ENCODE peak calls at places on chromosomes 2 and 18, in seven cellular contexts. R, E, X, G, M, O and K are unnamed samples. For H3K27me3 and H3K9me3, the result is how much of the 10 kb centered on the place peaks cover.

GRCh38 chr2:168773719-168774521 is 28.5 kb upstream of the NOSTRIN start:
- DNase-seq in G (peak), X (peak), R (peak), E (no peak), O (peak), M (peak), K (no peak)

GRCh38 chr2:161400076-161400475 is 16.0 kb upstream of the TBR1 start:
- DNase-seq in E (no peak), O (no peak), R (no peak), X (no peak), M (no peak), G (no peak), K (no peak)

GRCh38 chr2:200944467-200945394 is 18.7 kb downstream of the ORC2 start:
- DNase-seq in O (peak), E (no peak), X (no peak), G (peak), R (no peak), M (peak), K (no peak)

GRCh38 chr2:75199428-75200011 is at the start of gene TACR1:
- DNase-seq in X (no peak), R (peak), E (peak), O (peak), M (peak), G (peak), K (peak)

GRCh38 chr2:241070811-241071676 is 31.0 kb downstream of the MTERF4 start:
- DNase-seq in X (no peak), M (no peak), R (no peak), G (no peak), O (no peak), E (peak), K (no peak)

GRCh38 chr2:24793752-24794477 is 690 bp downstream of the CENPO start:
- DNase-seq in R (peak), M (no peak), X (peak), E (no peak), G (no peak), O (peak), K (no peak)

GRCh38 chr18:2146092-2146491 is 425.2 kb downstream of the METTL4 start:
- DNase-seq in M (no peak), R (no peak), G (no peak), X (no peak), E (no peak), O (no peak), K (no peak)

GRCh38 chr2:13006829-13007715 is 290.3 kb downstream of the TRIB2 start:
- DNase-seq in E (peak), M (peak), X (peak), R (peak), G (peak), O (peak), K (peak)

GRCh38 chr18:415047-415446 is 85.5 kb downstream of the COLEC12 start:
- DNase-seq in X (no peak), O (no peak), R (no peak), M (no peak), E (no peak), G (no peak), K (no peak)

DNA sequence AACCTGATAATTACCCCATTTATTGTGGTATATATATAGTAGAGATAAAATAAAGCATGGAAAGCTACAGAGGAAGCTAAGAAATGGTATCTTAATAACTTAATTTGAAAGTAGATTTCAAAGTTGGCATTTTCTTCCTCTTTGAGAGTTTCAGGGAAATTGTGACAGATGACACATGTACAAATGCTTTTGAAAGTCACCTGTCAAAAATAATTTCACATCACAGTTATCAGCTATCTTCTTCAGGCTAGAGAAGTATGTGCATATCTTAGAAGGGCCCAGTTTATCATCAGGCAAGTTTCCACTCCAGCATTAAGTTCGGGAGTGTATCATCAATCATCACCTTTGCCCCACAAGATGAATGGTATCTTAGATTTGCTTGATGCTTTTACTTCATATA is 457.9 kb downstream of the LRRTM4 start:
- DNase-seq in O (no peak), X (no peak), M (no peak), G (no peak), R (no peak), E (no peak), K (no peak)
- H3K27me3 ChIP-seq in O (under half), X (under half), M (under half), G (under half), R (under half), E (under half), K (under half)

DNA sequence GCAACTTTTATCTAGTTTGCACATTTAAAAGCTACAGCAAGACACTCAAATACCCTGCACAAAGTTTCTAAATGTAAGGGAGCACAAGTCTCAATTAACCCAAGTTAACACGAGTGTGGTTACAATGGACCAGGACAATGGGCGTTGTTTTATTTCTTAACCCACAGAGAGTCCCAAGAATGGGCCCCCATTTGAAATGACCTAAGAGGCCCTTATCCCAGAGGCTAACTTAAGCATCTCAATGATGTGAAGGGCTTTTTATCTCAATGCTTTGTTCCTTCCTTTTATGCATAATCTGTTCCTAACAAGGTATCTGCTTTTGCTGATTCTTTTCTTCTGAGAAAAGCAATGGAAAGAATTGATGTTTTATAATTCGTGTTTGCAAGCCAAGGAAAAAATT is 151.5 kb upstream of the SALL3 start:
- DNase-seq in G (no peak), E (no peak), X (no peak), R (no peak), O (no peak), M (no peak), K (no peak)
- H3K9me3 ChIP-seq in G (half or more), E (under half), X (under half), R (under half), O (under half), M (under half), K (under half)

DNA sequence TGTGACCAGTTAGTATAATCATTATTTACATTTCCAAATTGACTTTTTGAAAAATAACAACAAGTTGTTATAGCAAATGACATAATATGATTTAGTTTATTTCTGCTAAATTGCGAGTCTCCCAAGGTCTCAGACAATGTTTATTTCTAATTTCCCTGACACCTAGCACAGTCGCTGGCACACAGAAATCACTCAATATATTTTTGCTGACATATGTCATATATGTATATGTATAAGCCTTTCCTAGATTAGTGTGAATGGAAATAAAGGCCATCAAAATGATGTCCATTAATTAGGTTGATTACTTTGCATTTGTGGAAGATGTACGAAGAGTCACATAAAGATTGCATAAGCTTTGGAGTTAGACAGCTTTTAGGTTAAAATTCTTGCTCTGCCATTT is 136.7 kb upstream of the CDH2 start:
- DNase-seq in O (no peak), R (no peak), M (no peak), G (no peak), E (no peak), X (no peak), K (no peak)
- TF ChIP-seq CTCF in O (no peak), R (no peak), M (no peak), G (no peak), E (no peak), X (no peak), K (no peak)

DNA sequence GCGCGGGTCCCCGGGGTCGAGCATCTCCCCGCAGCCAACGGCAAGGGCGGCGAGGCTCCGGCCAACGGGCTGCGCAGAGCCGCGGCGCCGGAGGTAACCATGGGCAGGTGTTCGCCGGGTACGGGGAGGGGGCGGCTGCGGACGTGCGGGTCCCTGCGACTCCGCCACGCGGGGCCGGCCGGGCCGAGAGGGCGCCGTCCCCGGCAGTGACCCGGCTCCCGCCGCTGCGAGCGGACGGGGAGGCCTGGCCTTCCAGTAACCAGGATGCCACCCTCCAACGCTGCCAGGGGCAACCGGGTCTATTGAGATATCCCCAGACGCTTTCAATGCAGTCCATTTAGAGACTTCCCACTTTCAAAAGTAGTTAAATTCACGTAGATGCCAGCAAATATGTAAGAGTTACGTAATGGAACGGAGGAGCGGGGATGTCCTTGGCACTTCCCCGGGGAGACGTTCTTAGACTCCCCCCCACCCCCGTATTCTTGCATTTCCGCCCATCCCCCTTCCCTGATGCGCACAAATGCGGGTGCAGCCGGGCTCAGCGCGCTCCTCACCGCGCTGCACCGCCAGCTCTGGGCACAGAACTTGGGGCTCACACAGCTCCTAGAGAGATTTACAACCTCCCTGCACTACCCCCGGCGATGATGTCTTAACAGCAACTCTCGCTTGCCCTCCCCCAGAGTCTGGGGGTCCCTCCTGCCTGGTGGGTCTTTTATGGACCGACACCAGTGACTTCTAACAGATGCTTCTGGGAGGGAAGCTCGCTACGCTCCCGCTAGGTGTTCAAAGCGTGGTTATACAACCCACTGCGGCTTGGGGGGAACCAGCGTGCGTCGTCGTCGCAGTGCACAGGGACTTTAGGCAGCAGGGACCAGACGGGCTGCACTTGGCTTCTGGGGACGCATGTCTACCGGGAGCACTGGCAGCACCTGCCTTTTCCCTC is 657 bp downstream of the SGPP2 start:
- DNase-seq in O (no peak), M (peak), X (no peak), R (peak), E (peak), G (no peak), K (no peak)
- H3K27me3 ChIP-seq in O (under half), M (under half), X (under half), R (half or more), E (under half), G (under half), K (under half)

DNA sequence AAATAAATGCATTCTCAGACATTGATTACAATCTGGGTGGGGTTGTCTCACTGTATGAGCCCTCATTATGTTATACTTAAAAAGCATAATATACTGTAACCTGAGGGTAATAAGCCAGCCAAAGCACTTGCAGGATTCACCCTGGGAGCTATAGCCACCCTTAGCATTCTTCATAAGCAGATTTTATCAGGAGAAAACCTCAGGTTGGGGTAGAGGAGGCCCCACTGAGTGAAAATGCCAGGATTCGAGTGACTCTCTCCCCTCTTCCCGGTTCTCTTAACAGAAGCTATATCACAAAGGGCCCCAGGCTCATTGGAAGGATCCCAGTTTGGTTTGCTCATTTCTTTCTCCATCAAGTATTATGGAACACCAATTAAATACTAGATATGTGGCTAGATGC is 178.2 kb downstream of the MSH2 start:
- DNase-seq in X (no peak), M (no peak), R (no peak), O (no peak), G (no peak), E (no peak), K (no peak)
- H3K9me3 ChIP-seq in X (under half), M (under half), R (under half), O (under half), G (under half), E (under half), K (under half)

GRCh38 chr2:5915926-5916325 is 223.7 kb downstream of the SOX11 start:
- DNase-seq in X (peak), O (no peak), M (no peak), E (no peak), G (peak), R (peak), K (no peak)
- TF ChIP-seq CTCF in X (peak), O (no peak), M (no peak), E (peak), G (peak), R (peak), K (no peak)

GRCh38 chr2:120674246-120675170 is 61.2 kb upstream of the GLI2 start:
- DNase-seq in M (no peak), X (no peak), G (no peak), R (no peak), O (no peak), E (no peak), K (no peak)
- H3K27me3 ChIP-seq in M (under half), X (under half), G (under half), R (under half), O (under half), E (under half), K (under half)

DNA sequence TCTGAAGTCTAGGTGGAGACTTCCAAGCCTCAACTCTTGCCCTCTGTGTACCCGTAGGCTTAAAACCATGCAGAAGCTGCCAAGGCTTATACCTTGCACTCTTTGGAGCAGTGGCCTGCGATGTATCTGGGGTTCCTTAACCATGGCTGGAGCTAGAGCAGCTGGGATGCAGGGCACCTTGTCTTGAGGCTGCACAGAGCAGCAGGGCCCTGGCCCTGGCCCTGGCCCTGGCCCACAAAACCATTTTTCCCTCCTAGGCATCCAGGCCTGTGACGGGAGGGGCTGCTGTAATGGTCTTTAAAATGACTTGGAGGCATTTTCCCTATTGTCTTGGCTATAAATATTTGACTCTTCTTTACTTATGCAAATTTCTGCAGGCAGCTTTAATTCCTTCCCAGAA is 19.2 kb downstream of the SERPINB4 start:
- DNase-seq in G (no peak), O (no peak), M (no peak), E (no peak), R (no peak), X (no peak), K (no peak)
- H3K9me3 ChIP-seq in G (under half), O (under half), M (under half), E (under half), R (under half), X (under half), K (under half)